ENCODE peak calls at places on chromosomes 3 and 15, in five cellular contexts. J is adrenal gland; E is ovary; V is CD8-positive, alpha-beta T cell; W is PC-3. F is an unnamed sample. For H3K36me3 and H3K27me3, the result is how much of the 10 kb centered on the place peaks cover.

GRCh38 chr3:100957407-100958100 is 35.7 kb downstream of the ABI3BP start:
- DNase-seq in J (no peak), E (no peak), V (no peak), W (no peak), F (no peak)

GRCh38 chr3:179151474-179151873 is 3.3 kb downstream of the PIK3CA start:
- DNase-seq in J (no peak), E (no peak), V (no peak), W (no peak), F (no peak)

GRCh38 chr15:99511529-99511864 is 54.3 kb upstream of the MEF2A start:
- DNase-seq in J (no peak), E (no peak), V (no peak), W (no peak), F (no peak)

GRCh38 chr3:125440559-125440955 is 65.4 kb upstream of the ZNF148 start:
- DNase-seq in J (no peak), E (no peak), V (no peak), W (peak), F (no peak)

GRCh38 chr3:113516115-113516505 is 1.2 kb upstream of the SPICE1 start:
- DNase-seq in J (no peak), E (no peak), V (no peak), W (peak), F (no peak)

GRCh38 chr3:125684199-125684598 is 88.9 kb upstream of the OSBPL11 start:
- DNase-seq in J (no peak), E (peak), V (no peak), W (peak), F (no peak)

GRCh38 chr3:142857056-142857455 is 31.8 kb downstream of the PCOLCE2 start:
- DNase-seq in J (no peak), E (no peak), V (no peak), W (peak), F (no peak)

GRCh38 chr3:72288955-72289707 is 504.2 kb upstream of the PROK2 start:
- DNase-seq in J (no peak), E (no peak), V (no peak), W (no peak), F (peak)

GRCh38 chr3:112042842-112043280 is 8.3 kb downstream of the TMPRSS7 start:
- DNase-seq in J (no peak), E (no peak), V (no peak), W (peak), F (no peak)

GRCh38 chr3:170511371-170511770 is 74.5 kb downstream of the SLC7A14 start:
- DNase-seq in J (no peak), E (no peak), V (no peak), W (no peak), F (no peak)

GRCh38 chr3:105365536-105366301 is 990 bp upstream of the ALCAM start:
- DNase-seq in J (no peak), E (peak), V (no peak), W (no peak), F (no peak)

GRCh38 chr15:64460737-64461576 is 579 bp downstream of the ZNF609 start:
- DNase-seq in J (peak), E (peak), V (no peak), W (peak), F (peak)

GRCh38 chr3:33624756-33625155 is 93.3 kb downstream of the CLASP2 start:
- DNase-seq in J (no peak), E (no peak), V (no peak), W (no peak), F (no peak)

GRCh38 chr3:38609386-38610111 is 39.9 kb downstream of the SCN5A start:
- DNase-seq in J (no peak), E (no peak), V (no peak), W (no peak), F (no peak)

GRCh38 chr3:117117188-117117936 is 407.8 kb downstream of the TUSC7 start:
- DNase-seq in J (no peak), E (no peak), V (no peak), W (no peak), F (no peak)

GRCh38 chr3:143484851-143485512 is 363.3 kb downstream of the SLC9A9 start:
- DNase-seq in J (no peak), E (no peak), V (no peak), W (no peak), F (no peak)

GRCh38 chr15:65476942-65477341 is 40.5 kb downstream of the DPP8 start:
- DNase-seq in J (no peak), E (peak), V (no peak), W (no peak), F (no peak)

GRCh38 chr3:178003756-178004155 is 532.5 kb upstream of the KCNMB2 start:
- DNase-seq in J (no peak), E (no peak), V (no peak), W (no peak), F (no peak)

GRCh38 chr3:178002113-178002512 is 534.1 kb upstream of the KCNMB2 start:
- DNase-seq in J (no peak), E (no peak), V (no peak), W (no peak), F (no peak)

GRCh38 chr3:177995733-177996085 is 540.5 kb upstream of the KCNMB2 start:
- DNase-seq in J (no peak), E (no peak), V (no peak), W (no peak), F (no peak)

GRCh38 chr3:178005961-178006360 is 530.3 kb upstream of the KCNMB2 start:
- DNase-seq in J (no peak), E (no peak), V (no peak), W (no peak), F (no peak)

GRCh38 chr3:178001670-178002101 is 534.5 kb upstream of the KCNMB2 start:
- DNase-seq in J (no peak), E (no peak), V (no peak), W (no peak), F (peak)
- H3K36me3 ChIP-seq in J (under half), E (under half), V (under half), W (under half), F (under half)

DNA sequence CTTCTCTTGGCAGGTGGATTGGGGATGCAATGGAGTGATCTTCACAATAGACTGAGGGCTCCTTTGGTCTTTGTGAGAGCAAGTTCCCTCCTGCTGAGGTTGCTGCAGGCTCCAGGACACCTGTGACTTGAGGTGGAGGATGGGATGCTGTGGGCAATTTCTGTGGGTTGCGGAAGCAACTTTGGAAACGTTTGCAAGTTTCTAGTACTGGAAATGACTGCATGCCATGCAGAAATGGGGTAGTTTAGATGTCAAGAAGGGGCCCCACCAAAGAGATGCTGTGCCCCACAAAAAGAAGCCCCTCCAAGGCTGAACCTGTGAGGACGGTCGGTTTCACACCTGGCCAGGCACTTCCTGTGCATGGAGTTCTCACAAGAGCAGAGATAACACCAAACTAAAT is 80.4 kb upstream of the XCR1 start:
- DNase-seq in J (no peak), E (no peak), V (no peak), W (no peak), F (no peak)
- TF ChIP-seq CTCF in J (no peak), E (no peak), V (no peak), W (no peak), F (no peak)

GRCh38 chr15:79093352-79093935 is 2.9 kb upstream of the RASGRF1 start:
- DNase-seq in J (no peak), E (no peak), V (no peak), W (no peak), F (no peak)
- H3K27me3 ChIP-seq in J (under half), E (under half), V (under half), W (under half), F (under half)

GRCh38 chr3:123119802-123120201 is 53.0 kb downstream of the PDIA5 start:
- DNase-seq in J (no peak), E (no peak), V (no peak), W (no peak), F (no peak)

GRCh38 chr3:123119388-123119787 is 52.6 kb downstream of the PDIA5 start:
- DNase-seq in J (no peak), E (no peak), V (no peak), W (no peak), F (no peak)

GRCh38 chr3:123123716-123124616 is 57.1 kb downstream of the PDIA5 start:
- DNase-seq in J (no peak), E (no peak), V (no peak), W (no peak), F (no peak)

GRCh38 chr3:123122525-123123315 is 55.9 kb downstream of the PDIA5 start:
- DNase-seq in J (no peak), E (no peak), V (no peak), W (no peak), F (no peak)

DNA sequence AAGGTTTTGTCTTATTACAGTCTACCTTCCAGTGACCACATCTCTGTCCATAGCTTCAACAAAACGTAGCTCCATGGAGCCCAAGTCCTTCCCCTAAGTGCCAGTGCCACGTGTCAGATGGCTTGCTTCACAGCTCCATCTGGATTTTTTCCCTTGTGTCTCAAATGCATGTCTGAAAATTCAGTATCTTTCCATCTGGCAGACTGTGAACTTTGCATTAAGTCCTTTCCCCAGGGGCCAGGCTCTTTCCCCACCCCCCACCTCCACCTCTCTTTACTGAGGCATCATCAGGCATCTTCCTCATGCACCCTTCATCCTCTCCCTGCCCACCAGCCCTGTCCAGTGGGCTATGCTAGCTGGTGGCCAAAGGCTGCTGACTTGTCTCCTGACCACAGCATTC is 53.7 kb downstream of the PDIA5 start:
- DNase-seq in J (no peak), E (no peak), V (no peak), W (no peak), F (no peak)
- H3K36me3 ChIP-seq in J (half or more), E (under half), V (under half), W (under half), F (under half)

GRCh38 chr3:168620854-168621253 is 525.1 kb upstream of the GOLIM4 start:
- DNase-seq in J (no peak), E (no peak), V (no peak), W (peak), F (no peak)
- TF ChIP-seq CTCF in J (no peak), E (no peak), V (no peak), W (peak), F (peak)

GRCh38 chr15:60009581-60010379 is 5.7 kb downstream of the FOXB1 start:
- DNase-seq in J (no peak), E (no peak), V (no peak), W (no peak), F (no peak)
- H3K27me3 ChIP-seq in J (half or more), E (under half), V (under half), W (half or more), F (under half)

GRCh38 chr3:14472471-14473351 is 67.4 kb downstream of the GRIP2 start:
- DNase-seq in J (peak), E (peak), V (no peak), W (peak), F (no peak)
- H3K36me3 ChIP-seq in J (under half), E (under half), V (under half), W (under half), F (under half)

F was measured in GM06990.